ENCODE peak calls at places on chromosome 7, in six cellular contexts. H is neural progenitor cell; D is RPMI7951; M is CD8-positive, alpha-beta memory T cell; S is GM12864; Y is cardiac septum. L is an unnamed sample.

GRCh38 chr7:139387594-139387993 is 27.9 kb downstream of the LUC7L2 start:
- DNase-seq in H (no peak), D (no peak), M (no peak), S (no peak), Y (no peak), L (no peak)

GRCh38 chr7:122487131-122487530 is 182.6 kb upstream of the FEZF1 start:
- DNase-seq in H (no peak), D (no peak), M (no peak), S (no peak), Y (no peak), L (no peak)

GRCh38 chr7:143046334-143046935 is 5.7 kb upstream of the OR6V1 start:
- DNase-seq in H (no peak), D (no peak), M (no peak), S (no peak), Y (no peak), L (no peak)

GRCh38 chr7:17495655-17496396 is 197.4 kb downstream of the AHR start:
- DNase-seq in H (no peak), D (no peak), M (no peak), S (no peak), Y (no peak), L (no peak)

GRCh38 chr7:157411580-157411979 is 74.8 kb downstream of the DNAJB6 start:
- DNase-seq in H (no peak), D (no peak), M (peak), S (no peak), Y (no peak), L (peak)

GRCh38 chr7:116025098-116025809 is 5.3 kb downstream of the TFEC start:
- DNase-seq in H (no peak), D (no peak), M (no peak), S (no peak), Y (no peak), L (no peak)

GRCh38 chr7:137986252-137987010 is 15.5 kb downstream of the CREB3L2 start:
- DNase-seq in H (no peak), D (no peak), M (no peak), S (no peak), Y (no peak), L (no peak)

GRCh38 chr7:118720632-118721031 is 496.1 kb downstream of the ANKRD7 start:
- DNase-seq in H (no peak), D (no peak), M (no peak), S (no peak), Y (no peak), L (no peak)

GRCh38 chr7:83648464-83649241 is at the start of gene SEMA3E:
- DNase-seq in H (peak), D (peak), M (no peak), S (no peak), Y (no peak), L (peak)

GRCh38 chr7:45078199-45078681 is 10.5 kb downstream of the NACAD start:
- DNase-seq in H (no peak), D (no peak), M (no peak), S (no peak), Y (no peak), L (peak)